ENCODE peak calls at places on chromosome 11, in nine cellular contexts. T, Z, D, P, M, B, W, E and O are unnamed samples.

GRCh38 chr11:109247071-109247470 is 174.9 kb upstream of the C11orf87 start:
- DNase-seq in T (no peak), Z (no peak), D (peak), P (no peak), M (no peak), B (no peak), W (no peak), E (no peak), O (no peak)

GRCh38 chr11:15911377-15912044 is 444.8 kb downstream of the SOX6 start:
- DNase-seq in T (no peak), Z (no peak), D (peak), P (no peak), M (peak), B (no peak), W (peak), E (peak), O (peak)

GRCh38 chr11:27933992-27934829 is 173.7 kb downstream of the KIF18A start:
- DNase-seq in T (no peak), Z (peak), D (peak), P (no peak), M (no peak), B (no peak), W (no peak), E (no peak), O (no peak)

GRCh38 chr11:12526789-12527188 is 147.4 kb upstream of the TEAD1 start:
- DNase-seq in T (no peak), Z (no peak), D (peak), P (no peak), M (no peak), B (no peak), W (no peak), E (no peak), O (no peak)

GRCh38 chr11:76742912-76743311 is 40.2 kb upstream of the TSKU start:
- DNase-seq in T (no peak), Z (no peak), D (no peak), P (no peak), M (no peak), B (no peak), W (no peak), E (no peak), O (no peak)

GRCh38 chr11:134560566-134561347 is 148.7 kb upstream of the B3GAT1 start:
- DNase-seq in T (no peak), Z (no peak), D (no peak), P (no peak), M (no peak), B (no peak), W (no peak), E (no peak), O (no peak)

GRCh38 chr11:12540913-12541587 is 133.2 kb upstream of the TEAD1 start:
- DNase-seq in T (no peak), Z (no peak), D (peak), P (no peak), M (no peak), B (no peak), W (no peak), E (peak), O (no peak)

GRCh38 chr11:114348200-114349191 is 51.8 kb downstream of the C11orf71 start:
- DNase-seq in T (no peak), Z (peak), D (peak), P (peak), M (no peak), B (no peak), W (no peak), E (no peak), O (peak)

GRCh38 chr11:128040603-128041002 is 546.8 kb downstream of the ETS1 start:
- DNase-seq in T (no peak), Z (no peak), D (peak), P (no peak), M (no peak), B (no peak), W (no peak), E (no peak), O (no peak)

GRCh38 chr11:20887137-20887536 is 217.8 kb downstream of the NELL1 start:
- DNase-seq in T (no peak), Z (no peak), D (no peak), P (no peak), M (no peak), B (no peak), W (no peak), E (no peak), O (no peak)